ENCODE peak calls at places on chromosomes 13 and 19, in four cellular contexts. C is adrenal gland; U is naive thymus-derived CD8-positive, alpha-beta T cell; P is T-helper 17 cell. A is an unnamed sample.

GRCh38 chr13:97448503-97449251 is 14.7 kb downstream of the RAP2A start:
- DNase-seq in C (no peak), U (no peak), P (no peak), A (no peak)

GRCh38 chr19:7852851-7853759 is 21.1 kb downstream of the PRR36 start:
- DNase-seq in C (peak), U (peak), P (peak), A (peak)

GRCh38 chr19:50564229-50565105 is 3.8 kb downstream of the LRRC4B start:
- DNase-seq in C (no peak), U (no peak), P (no peak), A (no peak)

GRCh38 chr19:55643003-55643732 is at the start of gene ZNF581:
- DNase-seq in C (peak), U (peak), P (peak), A (peak)

GRCh38 chr13:112852808-112853207 is 116.2 kb upstream of the MCF2L start:
- DNase-seq in C (no peak), U (no peak), P (no peak), A (no peak)

GRCh38 chr19:8355631-8356402 is 8.1 kb upstream of the ANGPTL4 start:
- DNase-seq in C (peak), U (no peak), P (no peak), A (peak)

GRCh38 chr13:43122706-43123268 is 99.4 kb downstream of the DNAJC15 start:
- DNase-seq in C (no peak), U (no peak), P (no peak), A (no peak)

GRCh38 chr13:28493740-28494536 is 990 bp downstream of the FLT1 start:
- DNase-seq in C (no peak), U (no peak), P (no peak), A (peak)

GRCh38 chr13:44399045-44399444 is 25.4 kb downstream of the SERP2 start:
- DNase-seq in C (no peak), U (no peak), P (no peak), A (no peak)

GRCh38 chr13:78182813-78183212 is 264.2 kb upstream of the EDNRB start:
- DNase-seq in C (no peak), U (no peak), P (no peak), A (no peak)

GRCh38 chr19:47107953-47108746 is 5.4 kb downstream of the ZC3H4 start:
- DNase-seq in C (no peak), U (no peak), P (no peak), A (no peak)

GRCh38 chr19:13842294-13843103 is 34.4 kb upstream of the NANOS3 start:
- DNase-seq in C (peak), U (peak), P (peak), A (peak)

GRCh38 chr19:17332677-17333581 is 1.7 kb downstream of the ANO8 start:
- DNase-seq in C (peak), U (no peak), P (no peak), A (peak)

GRCh38 chr19:42092350-42092749 is 16.4 kb downstream of the ZNF574 start:
- DNase-seq in C (peak), U (no peak), P (peak), A (peak)